ENCODE peak calls at places on chromosomes 3 and 15, in nine cellular contexts. J, O, S, V, R, W, Q, F and K are unnamed samples.

GRCh38 chr15:29784413-29784812 is 37.9 kb downstream of the TJP1 start:
- DNase-seq in J (no peak), O (no peak), S (no peak), V (no peak), R (no peak), W (no peak), Q (no peak), F (peak), K (no peak)

GRCh38 chr3:196627043-196627442 is 12.5 kb upstream of the NRROS start:
- DNase-seq in J (no peak), O (no peak), S (no peak), V (peak), R (no peak), W (no peak), Q (no peak), F (no peak), K (no peak)

GRCh38 chr3:52379610-52380009 is 63.5 kb downstream of the DNAH1 start:
- DNase-seq in J (no peak), O (no peak), S (no peak), V (no peak), R (no peak), W (no peak), Q (no peak), F (no peak), K (no peak)

GRCh38 chr15:80578871-80579270 is 116.2 kb upstream of the ABHD17C start:
- DNase-seq in J (no peak), O (no peak), S (no peak), V (no peak), R (no peak), W (no peak), Q (no peak), F (no peak), K (no peak)

GRCh38 chr3:63872135-63872924 is 8.7 kb downstream of the ATXN7 start:
- DNase-seq in J (no peak), O (no peak), S (no peak), V (no peak), R (no peak), W (peak), Q (no peak), F (peak), K (no peak)

GRCh38 chr3:100005670-100006393 is 108.5 kb downstream of the FILIP1L start:
- DNase-seq in J (no peak), O (no peak), S (no peak), V (no peak), R (no peak), W (peak), Q (no peak), F (peak), K (no peak)

GRCh38 chr3:71402280-71402679 is 181.2 kb downstream of the FOXP1 start:
- DNase-seq in J (no peak), O (no peak), S (no peak), V (no peak), R (no peak), W (no peak), Q (no peak), F (no peak), K (no peak)

GRCh38 chr3:115330406-115330805 is 183.3 kb upstream of the ZBTB20 start:
- DNase-seq in J (peak), O (no peak), S (no peak), V (no peak), R (no peak), W (peak), Q (no peak), F (peak), K (no peak)

GRCh38 chr3:88057650-88058321 is 1.0 kb downstream of the CGGBP1 start:
- DNase-seq in J (peak), O (no peak), S (no peak), V (no peak), R (no peak), W (peak), Q (no peak), F (peak), K (no peak)

GRCh38 chr15:53693729-53694533 is 65.5 kb downstream of the WDR72 start:
- DNase-seq in J (no peak), O (peak), S (no peak), V (no peak), R (no peak), W (no peak), Q (no peak), F (no peak), K (no peak)

GRCh38 chr3:111739241-111739952 is 119.7 kb upstream of the PHLDB2 start:
- DNase-seq in J (no peak), O (peak), S (no peak), V (no peak), R (no peak), W (peak), Q (no peak), F (peak), K (peak)

GRCh38 chr3:188595890-188596376 is 442.0 kb downstream of the LPP start:
- DNase-seq in J (no peak), O (no peak), S (no peak), V (no peak), R (no peak), W (peak), Q (no peak), F (peak), K (no peak)

GRCh38 chr3:149494022-149494758 is 19.7 kb downstream of the TM4SF4 start:
- DNase-seq in J (no peak), O (peak), S (peak), V (peak), R (no peak), W (peak), Q (peak), F (peak), K (no peak)

GRCh38 chr3:111605016-111605415 is 9.9 kb upstream of the ZBED2 start:
- DNase-seq in J (no peak), O (no peak), S (no peak), V (no peak), R (no peak), W (peak), Q (no peak), F (peak), K (no peak)

GRCh38 chr3:71288269-71288930 is 295.1 kb downstream of the FOXP1 start:
- DNase-seq in J (no peak), O (no peak), S (no peak), V (no peak), R (no peak), W (peak), Q (no peak), F (peak), K (no peak)

GRCh38 chr3:123344175-123344908 is 104.5 kb downstream of the ADCY5 start:
- DNase-seq in J (no peak), O (no peak), S (no peak), V (peak), R (no peak), W (peak), Q (no peak), F (peak), K (peak)

GRCh38 chr15:26311710-26312236 is 448.6 kb upstream of the ATP10A start:
- DNase-seq in J (no peak), O (no peak), S (no peak), V (no peak), R (no peak), W (no peak), Q (no peak), F (no peak), K (no peak)

GRCh38 chr3:128426128-128426921 is 40.4 kb downstream of the DNAJB8 start:
- DNase-seq in J (peak), O (peak), S (peak), V (peak), R (no peak), W (peak), Q (no peak), F (peak), K (peak)

GRCh38 chr3:186839874-186840641 is 2.5 kb upstream of the ADIPOQ start:
- DNase-seq in J (no peak), O (no peak), S (no peak), V (no peak), R (no peak), W (peak), Q (no peak), F (peak), K (no peak)

GRCh38 chr3:53856964-53857363 is 10.6 kb downstream of the IL17RB start:
- DNase-seq in J (no peak), O (no peak), S (no peak), V (no peak), R (no peak), W (no peak), Q (no peak), F (no peak), K (no peak)

GRCh38 chr15:60062826-60063225 is 58.7 kb downstream of the FOXB1 start:
- DNase-seq in J (no peak), O (no peak), S (no peak), V (no peak), R (no peak), W (peak), Q (no peak), F (peak), K (no peak)

GRCh38 chr15:92393287-92393993 is at the start of gene ST8SIA2:
- DNase-seq in J (no peak), O (peak), S (peak), V (peak), R (peak), W (peak), Q (peak), F (no peak), K (no peak)

GRCh38 chr15:99212401-99212800 is 37.0 kb downstream of the TTC23 start:
- DNase-seq in J (no peak), O (peak), S (no peak), V (no peak), R (no peak), W (peak), Q (peak), F (peak), K (peak)

GRCh38 chr15:51327081-51327480 is 11.3 kb downstream of the CYP19A1 start:
- DNase-seq in J (no peak), O (no peak), S (no peak), V (no peak), R (no peak), W (no peak), Q (no peak), F (no peak), K (no peak)